ENCODE peak calls at places on chromosomes 3 and 15, in six cellular contexts. S is endodermal cell, I is fibroblast of lung, O is breast epithelium, H is IMR-90, B is PC-3. W is an unnamed sample.

GRCh38 chr15:31974855-31975421 is 55.4 kb upstream of the CHRNA7 start:
- DNase-seq in S (peak; percentile 87), I (peak; percentile 23), O (no peak), H (peak; percentile 0), B (peak; percentile 70), W (peak; percentile 61)

GRCh38 chr3:107796786-107797185 is 274.0 kb downstream of the BBX start:
- DNase-seq in S (no peak), I (peak; percentile 54), O (no peak), H (peak; percentile 69), B (no peak), W (no peak)

GRCh38 chr15:52481915-52482314 is 46.8 kb downstream of the MYO5A start:
- DNase-seq in S (no peak), I (peak; percentile 63), O (no peak), H (peak; percentile 84), B (peak; percentile 69), W (no peak)

GRCh38 chr15:65632780-65633384 is 11.1 kb downstream of the SLC24A1 start:
- DNase-seq in S (no peak), I (peak; percentile 75), O (no peak), H (peak; percentile 45), B (no peak), W (no peak)

GRCh38 chr3:126126292-126126691 is 42.4 kb upstream of the SLC41A3 start:
- DNase-seq in S (peak; percentile 30), I (no peak), O (no peak), H (no peak), B (no peak), W (no peak)

GRCh38 chr3:141349711-141350110 is 18.6 kb upstream of the ZBTB38 start:
- DNase-seq in S (no peak), I (no peak), O (no peak), H (no peak), B (no peak), W (no peak)

GRCh38 chr15:43229977-43230376 is 9.2 kb upstream of the EPB42 start:
- DNase-seq in S (no peak), I (no peak), O (no peak), H (no peak), B (no peak), W (no peak)

GRCh38 chr3:124974691-124975090 is 40.1 kb upstream of the MUC13 start:
- DNase-seq in S (no peak), I (no peak), O (no peak), H (no peak), B (peak; percentile 28), W (no peak)

GRCh38 chr3:112598731-112599130 is 36.9 kb downstream of the SLC35A5 start:
- DNase-seq in S (no peak), I (no peak), O (no peak), H (no peak), B (no peak), W (no peak)

GRCh38 chr3:38552364-38552763 is 56.2 kb downstream of the EXOG start:
- DNase-seq in S (peak; percentile 12), I (no peak), O (no peak), H (no peak), B (no peak), W (no peak)

GRCh38 chr3:178005961-178006360 is 530.3 kb upstream of the KCNMB2 start:
- DNase-seq in S (no peak), I (no peak), O (no peak), H (no peak), B (no peak), W (no peak)

GRCh38 chr3:172749201-172749965 is 1.1 kb upstream of the ECT2 start:
- DNase-seq in S (no peak), I (peak; percentile 95), O (no peak), H (peak; percentile 96), B (peak; percentile 98), W (no peak)

GRCh38 chr3:72462611-72463011 is 385.6 kb downstream of the SHQ1 start:
- DNase-seq in S (no peak), I (no peak), O (no peak), H (no peak), B (no peak), W (no peak)

GRCh38 chr3:59052803-59053411 is 3.1 kb upstream of the CFAP20DC start:
- DNase-seq in S (peak; percentile 61), I (peak; percentile 62), O (no peak), H (peak; percentile 47), B (peak; percentile 65), W (no peak)

GRCh38 chr3:99714146-99714545 is 75.8 kb downstream of the COL8A1 start:
- DNase-seq in S (no peak), I (peak; percentile 17), O (no peak), H (peak; percentile 73), B (no peak), W (no peak)

GRCh38 chr3:88180398-88180999 is 30.7 kb downstream of the C3orf38 start:
- DNase-seq in S (no peak), I (peak; percentile 71), O (no peak), H (peak; percentile 58), B (peak; percentile 69), W (no peak)

GRCh38 chr3:139935071-139935865 is at the start of gene CLSTN2:
- DNase-seq in S (peak; percentile 89), I (peak; percentile 9), O (no peak), H (no peak), B (no peak), W (peak; percentile 84)

GRCh38 chr15:92839696-92840095 is 60.4 kb upstream of the CHD2 start:
- DNase-seq in S (no peak), I (no peak), O (no peak), H (no peak), B (no peak), W (no peak)

GRCh38 chr15:74245342-74245931 is 9.3 kb downstream of the CCDC33 start:
- DNase-seq in S (peak; percentile 94), I (no peak), O (no peak), H (no peak), B (no peak), W (peak; percentile 65)

GRCh38 chr15:48759921-48760320 is 50.9 kb downstream of the CEP152 start:
- DNase-seq in S (peak; percentile 56), I (no peak), O (no peak), H (no peak), B (no peak), W (no peak)

GRCh38 chr3:4814302-4814903 is 164.8 kb upstream of the BHLHE40 start:
- DNase-seq in S (no peak), I (no peak), O (peak; percentile 25), H (no peak), B (peak; percentile 66), W (peak; percentile 61)

GRCh38 chr3:152284906-152285305 is 16.2 kb downstream of the MBNL1 start:
- DNase-seq in S (no peak), I (no peak), O (no peak), H (no peak), B (no peak), W (no peak)

GRCh38 chr3:152290374-152290773 is 21.6 kb downstream of the MBNL1 start:
- DNase-seq in S (no peak), I (no peak), O (no peak), H (no peak), B (no peak), W (no peak)

GRCh38 chr3:152285509-152285908 is 16.8 kb downstream of the MBNL1 start:
- DNase-seq in S (no peak), I (no peak), O (no peak), H (no peak), B (no peak), W (no peak)

GRCh38 chr3:152289708-152290107 is 21.0 kb downstream of the MBNL1 start:
- DNase-seq in S (no peak), I (no peak), O (no peak), H (no peak), B (no peak), W (no peak)

GRCh38 chr3:152287898-152288576 is 19.3 kb downstream of the MBNL1 start:
- DNase-seq in S (no peak), I (no peak), O (no peak), H (peak; percentile 46), B (peak; percentile 44), W (no peak)
- TF ChIP-seq CTCF in S (no peak), I (no peak), O (no peak), H (no peak), B (no peak), W (no peak)

GRCh38 chr3:128970741-128971048 is 23.2 kb downstream of the CFAP92 start:
- DNase-seq in S (no peak), I (no peak), O (no peak), H (no peak), B (no peak), W (no peak)

GRCh38 chr3:128969993-128970740 is 23.7 kb downstream of the CFAP92 start:
- DNase-seq in S (peak; percentile 83), I (peak; percentile 58), O (no peak), H (peak; percentile 37), B (peak; percentile 50), W (no peak)

GRCh38 chr3:128973988-128974564 is 19.8 kb downstream of the CFAP92 start:
- DNase-seq in S (no peak), I (no peak), O (no peak), H (no peak), B (no peak), W (no peak)

GRCh38 chr3:128967748-128968147 is 26.1 kb downstream of the CFAP92 start:
- DNase-seq in S (no peak), I (no peak), O (no peak), H (no peak), B (no peak), W (no peak)

DNA sequence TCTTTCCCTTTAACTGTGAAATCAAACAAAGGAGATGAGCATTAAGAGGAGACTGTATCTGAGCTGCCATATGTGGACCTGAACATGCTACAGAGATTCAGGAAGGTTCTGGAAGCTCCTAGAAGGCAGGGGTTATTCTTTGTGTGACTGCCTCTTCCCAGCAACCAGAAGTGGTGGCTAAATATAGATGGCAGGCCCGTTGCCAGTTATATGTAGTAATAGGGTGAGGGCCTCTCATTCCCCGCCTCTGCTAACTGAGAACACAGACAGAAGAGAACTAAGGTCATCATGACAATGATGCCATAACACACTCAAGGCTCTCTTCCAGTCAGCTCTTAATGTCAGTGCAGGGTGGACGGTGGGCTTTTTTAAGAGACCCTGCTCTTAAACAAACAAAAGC is 22.5 kb downstream of the CFAP92 start:
- DNase-seq in S (no peak), I (peak; percentile 73), O (no peak), H (peak; percentile 61), B (no peak), W (no peak)
- H3K27ac ChIP-seq in S (peak overlapping the region; percentile 24), I (no peak overlapping the region), O (no peak overlapping the region), H (no peak overlapping the region), B (no peak overlapping the region), W (no peak overlapping the region)

DNA sequence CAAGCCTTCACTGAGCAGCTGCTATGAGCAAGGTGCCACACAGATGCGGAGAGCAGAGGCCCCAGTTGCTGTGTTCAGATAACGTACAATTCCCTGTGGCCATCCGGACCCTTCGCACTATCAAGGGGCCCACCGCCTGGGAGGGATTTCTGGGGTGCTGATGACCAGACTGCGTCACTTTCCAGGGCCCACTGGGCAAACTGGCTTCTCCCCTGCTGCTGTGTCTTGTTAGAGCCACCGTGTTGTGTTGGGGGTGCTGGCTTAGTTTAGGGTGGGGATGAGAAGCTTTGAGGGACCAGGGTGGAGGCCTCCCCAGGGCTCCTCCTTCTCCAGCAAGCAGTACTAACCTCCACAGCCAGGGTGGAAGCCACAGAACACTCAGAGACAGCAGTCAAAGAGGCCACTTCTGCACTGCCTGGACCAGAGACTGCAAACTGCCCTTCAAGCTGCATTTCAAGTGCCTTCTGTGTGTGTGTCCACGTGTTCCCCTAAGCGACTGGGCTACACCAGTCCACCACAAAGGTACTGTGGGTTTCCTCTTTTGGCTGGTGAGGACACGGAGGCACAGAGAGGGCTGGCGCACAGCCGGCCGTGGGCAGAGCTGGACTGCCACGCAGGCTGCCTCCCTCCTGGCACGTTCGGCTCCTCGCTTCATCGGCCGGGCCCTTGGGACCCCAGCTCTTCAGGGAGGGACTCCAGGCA is 61.1 kb downstream of the MGLL start:
- DNase-seq in S (no peak), I (no peak), O (no peak), H (no peak), B (no peak), W (no peak)
- TF ChIP-seq CTCF in S (no peak), I (no peak), O (no peak), H (no peak), B (no peak), W (no peak)

GRCh38 chr3:181683563-181683962 is 28.2 kb upstream of the SOX2 start:
- DNase-seq in S (no peak), I (no peak), O (no peak), H (no peak), B (no peak), W (no peak)
- H3K27ac ChIP-seq in S (no peak overlapping the region), I (no peak overlapping the region), O (no peak overlapping the region), H (no peak overlapping the region), B (no peak overlapping the region), W (no peak overlapping the region)